ENCODE peak calls at places on chromosomes 7 and 10, in ten cellular contexts. A is upper lobe of right lung, K is right lobe of liver, F is lower lobe of right lung, Q is mammary epithelial cell, I is GM12878, N is sigmoid colon, E is fibroblast of lung, Y is brain microvascular endothelial cell, W is GM23248. B is an unnamed sample.

GRCh38 chr10:94496010-94496409 is 49.6 kb upstream of the HELLS start:
- DNase-seq in A (no peak), K (no peak), F (no peak), Q (no peak), I (peak), N (no peak), E (no peak), Y (peak), W (peak), B (no peak)

GRCh38 chr10:16732376-16732775 is 84.8 kb downstream of the RSU1 start:
- DNase-seq in A (no peak), K (no peak), F (no peak), Q (peak), I (no peak), N (no peak), E (no peak), Y (peak), W (peak), B (no peak)

GRCh38 chr10:43471929-43472720 is 35.2 kb downstream of the ZNF487 start:
- DNase-seq in A (no peak), K (no peak), F (no peak), Q (no peak), I (no peak), N (no peak), E (no peak), Y (no peak), W (no peak), B (no peak)

GRCh38 chr7:70097639-70098038 is 499.4 kb downstream of the AUTS2 start:
- DNase-seq in A (no peak), K (no peak), F (no peak), Q (no peak), I (no peak), N (no peak), E (no peak), Y (no peak), W (no peak), B (no peak)

GRCh38 chr7:149717481-149717880 is 55.9 kb downstream of the ZNF467 start:
- DNase-seq in A (peak), K (no peak), F (no peak), Q (no peak), I (no peak), N (peak), E (no peak), Y (no peak), W (no peak), B (no peak)

GRCh38 chr10:123150986-123151738 is 3.0 kb upstream of the BUB3 start:
- DNase-seq in A (peak), K (peak), F (peak), Q (peak), I (no peak), N (no peak), E (peak), Y (no peak), W (peak), B (no peak)

GRCh38 chr10:61836233-61836887 is 65.1 kb upstream of the ARID5B start:
- DNase-seq in A (no peak), K (no peak), F (no peak), Q (no peak), I (no peak), N (no peak), E (no peak), Y (no peak), W (peak), B (no peak)

GRCh38 chr7:55245271-55245723 is 119.8 kb upstream of the LANCL2 start:
- DNase-seq in A (no peak), K (no peak), F (no peak), Q (no peak), I (no peak), N (no peak), E (peak), Y (peak), W (peak), B (no peak)

GRCh38 chr7:131521651-131522163 is 34.7 kb downstream of the PODXL start:
- DNase-seq in A (peak), K (no peak), F (peak), Q (no peak), I (no peak), N (peak), E (no peak), Y (no peak), W (peak), B (no peak)

GRCh38 chr7:156156734-156157408 is 344.6 kb upstream of the SHH start:
- DNase-seq in A (peak), K (no peak), F (no peak), Q (no peak), I (no peak), N (no peak), E (peak), Y (peak), W (no peak), B (peak)

GRCh38 chr10:71048995-71049650 is 160.8 kb upstream of the PCBD1 start:
- DNase-seq in A (no peak), K (no peak), F (no peak), Q (no peak), I (no peak), N (no peak), E (no peak), Y (no peak), W (no peak), B (no peak)

GRCh38 chr10:96719205-96719604 is 1.1 kb downstream of the PIK3AP1 start:
- DNase-seq in A (no peak), K (no peak), F (no peak), Q (no peak), I (no peak), N (no peak), E (no peak), Y (no peak), W (no peak), B (no peak)

GRCh38 chr10:10935032-10935431 is 82.6 kb upstream of the CELF2 start:
- DNase-seq in A (no peak), K (no peak), F (no peak), Q (no peak), I (no peak), N (no peak), E (no peak), Y (no peak), W (no peak), B (no peak)

GRCh38 chr7:1095621-1096155 is 7.8 kb downstream of the GPER1 start:
- DNase-seq in A (no peak), K (no peak), F (no peak), Q (no peak), I (no peak), N (no peak), E (no peak), Y (no peak), W (no peak), B (peak)

GRCh38 chr7:155992538-155992937 is 180.3 kb upstream of the SHH start:
- DNase-seq in A (no peak), K (no peak), F (no peak), Q (no peak), I (no peak), N (no peak), E (no peak), Y (no peak), W (no peak), B (no peak)

GRCh38 chr10:80265740-80266512 is 23.5 kb downstream of the MAT1A start:
- DNase-seq in A (no peak), K (no peak), F (no peak), Q (no peak), I (no peak), N (no peak), E (no peak), Y (no peak), W (no peak), B (peak)

GRCh38 chr10:29980084-29980483 is 79.3 kb downstream of the JCAD start:
- DNase-seq in A (no peak), K (no peak), F (no peak), Q (peak), I (no peak), N (no peak), E (peak), Y (no peak), W (no peak), B (no peak)

GRCh38 chr7:34751725-34752643 is 94.0 kb downstream of the NPSR1 start:
- DNase-seq in A (no peak), K (no peak), F (no peak), Q (no peak), I (no peak), N (no peak), E (no peak), Y (no peak), W (no peak), B (no peak)

GRCh38 chr7:42491106-42491505 is 254.1 kb upstream of the GLI3 start:
- DNase-seq in A (no peak), K (no peak), F (no peak), Q (no peak), I (no peak), N (no peak), E (no peak), Y (no peak), W (no peak), B (no peak)

GRCh38 chr7:93147358-93147757 is 827 bp downstream of the SAMD9L start:
- DNase-seq in A (no peak), K (no peak), F (no peak), Q (peak), I (peak), N (peak), E (peak), Y (peak), W (peak), B (no peak)

GRCh38 chr10:126057494-126057893 is 161.1 kb downstream of the FANK1 start:
- DNase-seq in A (no peak), K (no peak), F (no peak), Q (no peak), I (no peak), N (no peak), E (no peak), Y (no peak), W (no peak), B (no peak)

GRCh38 chr7:117809958-117810357 is 63.3 kb downstream of the CTTNBP2 start:
- DNase-seq in A (no peak), K (no peak), F (no peak), Q (no peak), I (no peak), N (no peak), E (no peak), Y (no peak), W (no peak), B (no peak)

GRCh38 chr10:102505462-102506115 is 1.8 kb downstream of the SUFU start:
- DNase-seq in A (peak), K (no peak), F (no peak), Q (no peak), I (no peak), N (peak), E (no peak), Y (no peak), W (no peak), B (peak)
- H3K4me3 ChIP-seq in A (peak), K (no peak), F (peak), Q (no peak), I (peak), N (no peak), E (peak), Y (peak), W (peak), B (peak)

GRCh38 chr10:47326306-47326926 is 4.2 kb downstream of the GDF2 start:
- DNase-seq in A (peak), K (no peak), F (no peak), Q (no peak), I (no peak), N (no peak), E (no peak), Y (no peak), W (no peak), B (peak)
- H3K27ac ChIP-seq in A (no peak), K (no peak), F (no peak), Q (no peak), I (no peak), N (no peak), E (no peak), Y (no peak), W (no peak), B (no peak)

GRCh38 chr7:95244616-95245015 is 79.7 kb downstream of the PON1 start:
- DNase-seq in A (no peak), K (no peak), F (no peak), Q (no peak), I (no peak), N (no peak), E (no peak), Y (no peak), W (no peak), B (no peak)
- H3K4me3 ChIP-seq in A (no peak), K (no peak), F (no peak), Q (no peak), I (no peak), N (no peak), E (no peak), Y (no peak), W (no peak), B (no peak)

GRCh38 chr7:98329974-98330373 is 48.5 kb downstream of the BRI3 start:
- DNase-seq in A (no peak), K (no peak), F (no peak), Q (no peak), I (no peak), N (no peak), E (no peak), Y (peak), W (peak), B (no peak)
- H3K27ac ChIP-seq in A (no peak), K (no peak), F (no peak), Q (no peak), I (no peak), N (no peak), E (no peak), Y (peak), W (peak), B (no peak)

GRCh38 chr7:125506331-125506730 is 576.7 kb upstream of the POT1 start:
- DNase-seq in A (no peak), K (no peak), F (no peak), Q (no peak), I (no peak), N (no peak), E (no peak), Y (no peak), W (no peak), B (no peak)
- H3K4me3 ChIP-seq in A (no peak), K (no peak), F (no peak), Q (no peak), I (no peak), N (no peak), E (no peak), Y (no peak), W (no peak), B (no peak)

GRCh38 chr10:110137142-110137545 is 70.3 kb upstream of the MXI1 start:
- DNase-seq in A (no peak), K (no peak), F (no peak), Q (peak), I (peak), N (no peak), E (peak), Y (peak), W (peak), B (no peak)
- H3K27ac ChIP-seq in A (peak), K (peak), F (peak), Q (no peak), I (no peak), N (peak), E (no peak), Y (no peak), W (peak), B (peak)

GRCh38 chr7:29276806-29277205 is 82.2 kb downstream of the CHN2 start:
- DNase-seq in A (no peak), K (no peak), F (no peak), Q (no peak), I (no peak), N (no peak), E (no peak), Y (no peak), W (no peak), B (no peak)

GRCh38 chr7:29281782-29282541 is 87.4 kb downstream of the CHN2 start:
- DNase-seq in A (no peak), K (no peak), F (no peak), Q (peak), I (no peak), N (peak), E (peak), Y (peak), W (no peak), B (no peak)

GRCh38 chr7:29275493-29275892 is 80.9 kb downstream of the CHN2 start:
- DNase-seq in A (no peak), K (no peak), F (no peak), Q (no peak), I (no peak), N (no peak), E (no peak), Y (no peak), W (no peak), B (no peak)

GRCh38 chr7:29277436-29278215 is 83.1 kb downstream of the CHN2 start:
- DNase-seq in A (no peak), K (no peak), F (no peak), Q (no peak), I (no peak), N (no peak), E (no peak), Y (no peak), W (no peak), B (no peak)

GRCh38 chr7:29278362-29279070 is 83.9 kb downstream of the CHN2 start:
- DNase-seq in A (no peak), K (no peak), F (no peak), Q (no peak), I (no peak), N (no peak), E (no peak), Y (no peak), W (no peak), B (no peak)
- H3K4me3 ChIP-seq in A (no peak), K (no peak), F (no peak), Q (no peak), I (no peak), N (no peak), E (no peak), Y (no peak), W (no peak), B (no peak)

DNA sequence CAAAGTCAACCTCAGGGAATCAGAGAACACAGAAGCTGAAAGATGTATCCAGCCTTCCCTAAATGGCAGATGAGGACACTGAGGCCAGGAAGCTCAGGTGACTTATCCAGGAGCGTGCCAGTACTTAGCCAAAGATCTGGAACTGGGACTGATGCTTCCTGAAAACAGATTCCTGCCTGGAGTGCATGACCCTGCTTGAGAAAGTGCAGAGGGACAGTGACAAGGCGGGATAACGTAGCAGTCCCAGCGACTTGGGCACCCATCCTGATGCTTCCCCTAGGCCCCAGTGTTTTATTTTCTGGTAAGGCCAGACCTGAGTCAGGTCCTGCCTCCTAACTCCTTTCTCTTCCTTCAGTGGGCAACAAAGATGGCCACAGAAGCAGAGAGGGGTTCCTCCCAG is 48.6 kb downstream of the KIAA1217 start:
- DNase-seq in A (no peak), K (no peak), F (no peak), Q (no peak), I (no peak), N (no peak), E (no peak), Y (no peak), W (no peak), B (no peak)
- H3K27ac ChIP-seq in A (no peak), K (no peak), F (no peak), Q (no peak), I (no peak), N (no peak), E (no peak), Y (no peak), W (no peak), B (no peak)

GRCh38 chr7:26078437-26079362 is 73.3 kb upstream of the NFE2L3 start:
- DNase-seq in A (peak), K (peak), F (peak), Q (peak), I (peak), N (peak), E (peak), Y (peak), W (peak), B (no peak)
- H3K4me3 ChIP-seq in A (no peak), K (no peak), F (no peak), Q (no peak), I (no peak), N (no peak), E (no peak), Y (no peak), W (no peak), B (no peak)

GRCh38 chr7:128114806-128115205 is 83.6 kb upstream of the LRRC4 start:
- DNase-seq in A (no peak), K (no peak), F (no peak), Q (no peak), I (no peak), N (no peak), E (no peak), Y (no peak), W (no peak), B (peak)

GRCh38 chr7:128115326-128115820 is 84.1 kb upstream of the LRRC4 start:
- DNase-seq in A (no peak), K (no peak), F (no peak), Q (peak), I (no peak), N (peak), E (no peak), Y (no peak), W (peak), B (peak)

GRCh38 chr7:128112018-128112780 is 81.0 kb upstream of the LRRC4 start:
- DNase-seq in A (peak), K (no peak), F (no peak), Q (no peak), I (no peak), N (peak), E (no peak), Y (no peak), W (no peak), B (peak)

GRCh38 chr7:128112781-128113221 is 81.6 kb upstream of the LRRC4 start:
- DNase-seq in A (peak), K (no peak), F (no peak), Q (no peak), I (no peak), N (peak), E (no peak), Y (no peak), W (no peak), B (peak)

DNA sequence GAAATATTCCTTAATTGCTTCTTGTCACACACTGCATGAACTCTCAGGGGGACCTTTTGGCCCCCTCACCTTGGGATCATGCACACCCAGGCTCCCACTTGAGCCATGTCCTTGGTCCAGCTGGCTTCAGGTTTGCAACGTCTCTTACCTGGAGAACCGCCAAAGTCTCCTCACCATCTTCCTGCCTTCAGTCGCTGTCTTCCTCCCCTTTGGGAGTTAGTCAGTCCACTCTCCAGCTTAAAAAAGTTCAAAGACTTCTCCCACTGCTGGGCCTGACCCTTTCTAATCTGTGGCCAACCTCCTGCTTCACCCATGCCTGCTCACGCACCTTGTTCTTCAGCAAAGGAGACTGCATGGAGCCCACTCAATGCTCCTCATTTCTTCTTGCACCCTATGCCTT is 82.6 kb upstream of the LRRC4 start:
- DNase-seq in A (peak), K (no peak), F (no peak), Q (no peak), I (no peak), N (no peak), E (no peak), Y (no peak), W (no peak), B (peak)
- H3K27ac ChIP-seq in A (no peak), K (no peak), F (no peak), Q (no peak), I (no peak), N (no peak), E (no peak), Y (no peak), W (no peak), B (no peak)

B was measured in coronary artery.